ENCODE peak calls at places on chromosomes 4 and X, in seven cellular contexts. B is NB4, W is substantia nigra, D is fibroblast of mammary gland, F is endothelial cell, A is immature natural killer cell, U is choroid plexus epithelial cell. Z is an unnamed sample.
A peak's percentile ranks its signal among the peaks of the same experiment; 100 is the strongest.

GRCh38 chrX:118208476-118208875 is 91.9 kb upstream of the KLHL13 start:
- DNase-seq in B (no peak), W (no peak), D (no peak), F (no peak), A (no peak), U (no peak), Z (no peak)

GRCh38 chr4:40718571-40718970 is 31.2 kb upstream of the NSUN7 start:
- DNase-seq in B (no peak), W (no peak), D (no peak), F (no peak), A (no peak), U (no peak), Z (no peak)

GRCh38 chr4:48706741-48707140 is 73.3 kb downstream of the FRYL start:
- DNase-seq in B (no peak), W (no peak), D (peak; percentile 12), F (no peak), A (no peak), U (no peak), Z (no peak)

GRCh38 chrX:77444075-77444474 is 3.1 kb upstream of the FGF16 start:
- DNase-seq in B (no peak), W (no peak), D (peak; percentile 10), F (no peak), A (no peak), U (no peak), Z (no peak)

GRCh38 chrX:79366888-79367749 is at the start of gene ITM2A:
- DNase-seq in B (peak; percentile 53), W (peak; percentile 40), D (peak; percentile 5), F (peak; percentile 31), A (peak; percentile 56), U (peak; percentile 13), Z (no peak)

GRCh38 chr4:89640620-89641366 is 196.2 kb downstream of the SNCA start:
- DNase-seq in B (peak; percentile 19), W (peak; percentile 4), D (peak; percentile 64), F (peak; percentile 70), A (no peak), U (peak; percentile 74), Z (no peak)

GRCh38 chrX:84876876-84877275 is 126.8 kb upstream of the APOOL start:
- DNase-seq in B (no peak), W (no peak), D (peak; percentile 60), F (no peak), A (no peak), U (no peak), Z (no peak)

GRCh38 chr4:97987019-97987648 is 156.1 kb downstream of the STPG2 start:
- DNase-seq in B (peak; percentile 49), W (no peak), D (peak; percentile 18), F (no peak), A (no peak), U (peak; percentile 64), Z (no peak)

GRCh38 chr4:40702137-40702799 is 47.5 kb upstream of the NSUN7 start:
- DNase-seq in B (no peak), W (no peak), D (no peak), F (no peak), A (no peak), U (no peak), Z (no peak)

GRCh38 chr4:29708473-29708872 is 1011.7 kb upstream of the PCDH7 start:
- DNase-seq in B (peak; percentile 12), W (no peak), D (peak; percentile 45), F (no peak), A (no peak), U (no peak), Z (no peak)

GRCh38 chrX:16695079-16695676 is 17.3 kb downstream of the CTPS2 start:
- DNase-seq in B (peak; percentile 62), W (no peak), D (peak; percentile 70), F (peak; percentile 55), A (peak; percentile 44), U (peak; percentile 65), Z (no peak)

GRCh38 chrX:97065973-97066372 is 182.3 kb downstream of the RPA4 start:
- DNase-seq in B (no peak), W (no peak), D (peak; percentile 30), F (no peak), A (no peak), U (peak; percentile 18), Z (no peak)

GRCh38 chr4:154743683-154744340 is at the start of gene LRAT:
- DNase-seq in B (no peak), W (peak; percentile 9), D (peak; percentile 8), F (peak; percentile 62), A (no peak), U (no peak), Z (peak; percentile 1)

GRCh38 chr4:73788411-73788810 is 48.0 kb downstream of the CXCL8 start:
- DNase-seq in B (no peak), W (no peak), D (no peak), F (no peak), A (no peak), U (no peak), Z (no peak)

GRCh38 chr4:11720292-11720691 is 291.6 kb upstream of the HS3ST1 start:
- DNase-seq in B (peak; percentile 42), W (no peak), D (peak; percentile 55), F (peak; percentile 20), A (no peak), U (peak; percentile 74), Z (no peak)

GRCh38 chr4:151276787-151277557 is at the start of gene PRSS48:
- DNase-seq in B (peak; percentile 60), W (peak; percentile 45), D (peak; percentile 54), F (peak; percentile 88), A (no peak), U (peak; percentile 73), Z (no peak)

GRCh38 chrX:100643212-100643611 is 787 bp upstream of the SRPX2 start:
- DNase-seq in B (no peak), W (no peak), D (no peak), F (no peak), A (no peak), U (no peak), Z (no peak)

GRCh38 chr4:35793045-35793722 is 451.1 kb downstream of the ARAP2 start:
- DNase-seq in B (no peak), W (no peak), D (no peak), F (no peak), A (no peak), U (peak; percentile 0), Z (no peak)

GRCh38 chr4:2284161-2284933 is 22.4 kb upstream of the MXD4 start:
- DNase-seq in B (no peak), W (no peak), D (no peak), F (no peak), A (no peak), U (no peak), Z (no peak)

GRCh38 chrX:93874554-93874953 is 200.5 kb downstream of the FAM133A start:
- DNase-seq in B (peak; percentile 31), W (no peak), D (peak; percentile 22), F (peak; percentile 46), A (no peak), U (peak; percentile 1), Z (no peak)

GRCh38 chr4:47836655-47837581 is 949 bp downstream of the CORIN start:
- DNase-seq in B (peak; percentile 84), W (peak; percentile 14), D (peak; percentile 80), F (peak; percentile 77), A (peak; percentile 34), U (peak; percentile 90), Z (no peak)

GRCh38 chrX:45749375-45749774 is 548.7 kb upstream of the DIPK2B start:
- DNase-seq in B (peak; percentile 31), W (no peak), D (peak; percentile 45), F (no peak), A (no peak), U (peak; percentile 50), Z (no peak)

GRCh38 chr4:98573791-98574190 is 84.6 kb downstream of the TSPAN5 start:
- DNase-seq in B (no peak), W (no peak), D (no peak), F (no peak), A (no peak), U (no peak), Z (no peak)